ENCODE peak calls at places on chromosomes 1 and 21, in nine cellular contexts. H is endothelial cell of umbilical vein, F is HCT116, K is lower lobe of right lung, J is cardiac muscle cell, T is type B pancreatic cell, B is GM06990, X is astrocyte of the spinal cord, V is upper lobe of right lung. Z is an unnamed sample.
A peak's percentile ranks its signal among the peaks of the same experiment; 100 is the strongest.

GRCh38 chr1:160030657-160031367 is 978 bp downstream of the PIGM start:
- DNase-seq in H (no peak), F (no peak), K (no peak), J (no peak), T (no peak), B (no peak), X (no peak), V (no peak), Z (peak; percentile 30)

GRCh38 chr1:16067127-16067768 is 6.2 kb downstream of the FAM131C start:
- DNase-seq in H (no peak), F (no peak), K (no peak), J (no peak), T (no peak), B (no peak), X (peak; percentile 12), V (no peak), Z (no peak)

GRCh38 chr1:156410740-156411139 is 41.7 kb downstream of the RHBG start:
- DNase-seq in H (no peak), F (no peak), K (no peak), J (no peak), T (no peak), B (no peak), X (no peak), V (no peak), Z (no peak)

GRCh38 chr1:203475012-203475981 is at the start of gene PRELP:
- DNase-seq in H (no peak), F (no peak), K (no peak), J (peak; percentile 60), T (no peak), B (no peak), X (no peak), V (no peak), Z (peak; percentile 25)

GRCh38 chr1:227897704-227898438 is 49.9 kb downstream of the WNT9A start:
- DNase-seq in H (no peak), F (no peak), K (peak; percentile 35), J (no peak), T (peak; percentile 59), B (no peak), X (no peak), V (peak; percentile 49), Z (no peak)

GRCh38 chr1:172835834-172836233 is 176.9 kb downstream of the FASLG start:
- DNase-seq in H (no peak), F (no peak), K (no peak), J (no peak), T (no peak), B (no peak), X (no peak), V (no peak), Z (no peak)

GRCh38 chr1:8283058-8283884 is 34.6 kb upstream of the SLC45A1 start:
- DNase-seq in H (no peak), F (no peak), K (no peak), J (no peak), T (no peak), B (peak; percentile 75), X (no peak), V (peak; percentile 60), Z (no peak)

GRCh38 chr1:235763962-235764361 is 102.7 kb downstream of the LYST start:
- DNase-seq in H (no peak), F (no peak), K (no peak), J (no peak), T (no peak), B (peak; percentile 18), X (no peak), V (no peak), Z (no peak)

GRCh38 chr21:40512590-40512989 is 334.4 kb downstream of the DSCAM start:
- DNase-seq in H (no peak), F (no peak), K (no peak), J (no peak), T (no peak), B (no peak), X (no peak), V (no peak), Z (peak; percentile 18)

GRCh38 chr1:2803086-2803930 is 1.8 kb upstream of the TTC34 start:
- DNase-seq in H (no peak), F (no peak), K (peak; percentile 33), J (no peak), T (no peak), B (no peak), X (no peak), V (peak; percentile 56), Z (no peak)

GRCh38 chr1:28718601-28719331 is 18.0 kb upstream of the YTHDF2 start:
- DNase-seq in H (peak; percentile 10), F (no peak), K (no peak), J (peak; percentile 59), T (no peak), B (no peak), X (peak; percentile 57), V (no peak), Z (peak; percentile 17)

GRCh38 chr1:86085741-86086411 is 70.7 kb downstream of the COL24A1 start:
- DNase-seq in H (no peak), F (no peak), K (no peak), J (no peak), T (no peak), B (peak; percentile 17), X (no peak), V (no peak), Z (no peak)

GRCh38 chr1:86084998-86085397 is 71.6 kb downstream of the COL24A1 start:
- DNase-seq in H (no peak), F (no peak), K (no peak), J (no peak), T (no peak), B (no peak), X (no peak), V (no peak), Z (no peak)

GRCh38 chr1:86082183-86082582 is 74.4 kb downstream of the COL24A1 start:
- DNase-seq in H (no peak), F (peak; percentile 7), K (no peak), J (no peak), T (no peak), B (no peak), X (no peak), V (no peak), Z (peak; percentile 13)
- TF ChIP-seq CTCF in H (no peak), F (no peak), K (no peak), J (peak; percentile 7), T (peak; percentile 62), B (peak; percentile 19), X (peak; percentile 38), V (no peak), Z (no peak)

DNA sequence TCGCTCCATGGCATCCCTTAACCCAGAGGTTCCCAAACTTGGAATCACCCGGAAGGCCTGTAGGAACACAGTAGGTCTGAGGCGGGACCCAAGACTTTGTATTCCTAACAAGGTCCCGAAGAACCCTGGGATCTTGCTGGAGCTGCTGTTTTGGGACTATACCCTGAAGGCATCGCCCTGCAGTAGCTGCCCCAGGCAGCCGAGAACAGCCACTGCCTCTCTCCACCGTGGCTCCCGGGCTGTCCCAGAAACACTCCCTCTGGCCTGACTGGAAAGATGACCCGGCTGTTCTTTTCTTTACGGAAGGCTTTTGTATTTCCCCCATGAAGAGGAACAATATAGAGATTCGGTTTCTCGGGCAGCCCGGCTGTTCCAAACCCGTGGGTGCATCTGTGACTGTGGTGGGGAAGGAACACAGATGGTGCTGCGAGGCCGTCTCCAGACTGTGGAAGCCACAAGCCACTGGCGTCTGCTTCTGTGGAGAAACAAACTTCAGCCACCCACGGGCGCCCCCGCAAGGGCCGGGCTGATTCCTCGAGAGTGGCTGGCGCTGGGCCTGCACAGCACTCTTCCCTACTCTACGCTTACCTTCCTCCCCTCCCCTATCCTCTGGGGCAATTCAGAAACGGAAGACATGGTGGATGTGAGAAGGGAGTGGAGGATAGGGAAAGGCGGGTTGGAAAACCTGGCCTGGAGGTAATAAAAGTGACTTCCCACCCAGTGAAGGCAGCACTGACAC is 33.8 kb upstream of the VASH2 start:
- DNase-seq in H (peak; percentile 6), F (no peak), K (peak; percentile 83), J (peak; percentile 71), T (no peak), B (peak; percentile 18), X (peak; percentile 25), V (peak; percentile 88), Z (no peak)
- TF ChIP-seq CTCF in H (no peak), F (no peak), K (no peak), J (peak; percentile 13), T (no peak), B (no peak), X (no peak), V (no peak), Z (no peak)

DNA sequence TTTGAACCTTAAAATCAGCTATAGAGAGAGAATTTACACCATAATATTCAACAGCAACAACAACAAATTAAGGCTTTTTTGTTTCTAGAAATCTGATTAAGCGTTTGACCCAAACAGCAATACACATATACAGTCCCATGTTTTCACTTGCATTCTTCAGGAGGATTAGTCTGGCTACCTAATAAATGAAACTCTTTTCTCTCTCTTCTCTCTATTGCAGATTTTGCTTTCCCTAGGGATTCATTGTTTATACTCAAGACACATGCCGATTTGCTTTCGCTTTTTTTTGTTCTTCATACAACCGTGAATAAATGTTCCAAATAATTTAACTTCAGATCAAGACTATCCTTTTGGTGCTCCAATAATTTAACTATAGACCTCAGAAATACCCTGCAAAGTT is 162.4 kb upstream of the PTBP2 start:
- DNase-seq in H (no peak), F (no peak), K (no peak), J (peak; percentile 19), T (no peak), B (no peak), X (peak; percentile 45), V (no peak), Z (no peak)
- TF ChIP-seq CTCF in H (no peak), F (no peak), K (no peak), J (no peak), T (no peak), B (no peak), X (no peak), V (no peak), Z (no peak)

GRCh38 chr1:38614861-38615260 is 244.7 kb downstream of the RRAGC start:
- DNase-seq in H (no peak), F (no peak), K (no peak), J (no peak), T (no peak), B (no peak), X (no peak), V (no peak), Z (no peak)

GRCh38 chr1:38609166-38609880 is 250.2 kb downstream of the RRAGC start:
- DNase-seq in H (no peak), F (no peak), K (no peak), J (no peak), T (no peak), B (no peak), X (no peak), V (no peak), Z (no peak)

GRCh38 chr1:38612956-38613355 is 246.6 kb downstream of the RRAGC start:
- DNase-seq in H (no peak), F (no peak), K (no peak), J (no peak), T (no peak), B (no peak), X (no peak), V (no peak), Z (no peak)

GRCh38 chr1:38613996-38614395 is 245.6 kb downstream of the RRAGC start:
- DNase-seq in H (no peak), F (no peak), K (no peak), J (peak; percentile 3), T (no peak), B (no peak), X (no peak), V (no peak), Z (no peak)

DNA sequence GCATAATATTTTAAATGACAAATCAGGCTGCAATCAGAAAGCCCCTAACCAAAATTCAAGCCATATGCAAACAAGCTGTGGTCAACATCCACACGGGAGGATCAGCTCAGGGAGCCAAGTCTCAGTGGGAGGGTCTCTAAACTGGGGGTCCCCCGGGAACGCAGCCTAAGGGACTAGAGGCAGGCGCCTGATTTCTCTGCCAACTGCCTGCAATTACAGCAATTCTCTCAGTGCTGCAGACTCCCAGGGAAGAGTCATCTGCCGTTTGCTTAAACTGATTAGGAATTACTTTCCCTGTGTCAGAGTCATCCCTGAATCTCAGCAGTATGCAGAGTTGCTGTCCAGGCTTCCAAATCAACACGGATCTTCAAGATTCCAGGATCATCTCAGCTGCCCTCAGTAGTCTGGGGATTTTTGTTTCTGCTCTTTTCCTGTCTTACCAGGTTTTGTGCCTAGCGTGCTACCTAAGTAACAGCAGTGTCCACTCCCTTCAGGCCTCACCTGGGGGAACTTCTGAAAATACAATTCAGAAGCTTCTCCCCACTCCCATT is 247.8 kb downstream of the RRAGC start:
- DNase-seq in H (no peak), F (no peak), K (no peak), J (no peak), T (no peak), B (no peak), X (no peak), V (no peak), Z (no peak)
- TF ChIP-seq CTCF in H (no peak), F (no peak), K (no peak), J (no peak), T (no peak), B (no peak), X (no peak), V (no peak), Z (no peak)

Z was measured in MCF 10A.